ENCODE peak calls at places on chromosomes 7 and 10, in four cellular contexts. One of them, this sample, is unnamed.

GRCh38 chr10:35639651-35640311 is 2.3 kb downstream of the FZD8 start:
- DNase-seq in fibroblast of gingiva: peak; percentile 20
- DNase-seq in naive thymus-derived CD8-positive, alpha-beta T cell: no peak
- DNase-seq in SHP77 treated with DMSO at 0.1 percent for 48 hours: no peak
- DNase-seq in this sample: peak; percentile 68

GRCh38 chr10:132400547-132401151 is 3.6 kb downstream of the PWWP2B start:
- DNase-seq in fibroblast of gingiva: no peak
- DNase-seq in naive thymus-derived CD8-positive, alpha-beta T cell: no peak
- DNase-seq in SHP77 treated with DMSO at 0.1 percent for 48 hours: no peak
- DNase-seq in this sample: no peak

GRCh38 chr10:24542314-24543270 is 181.1 kb downstream of the ARHGAP21 start:
- DNase-seq in fibroblast of gingiva: no peak
- DNase-seq in naive thymus-derived CD8-positive, alpha-beta T cell: no peak
- DNase-seq in SHP77 treated with DMSO at 0.1 percent for 48 hours: no peak
- DNase-seq in this sample: no peak

GRCh38 chr7:136857573-136857972 is 10.9 kb upstream of the CHRM2 start:
- DNase-seq in fibroblast of gingiva: no peak
- DNase-seq in naive thymus-derived CD8-positive, alpha-beta T cell: no peak
- DNase-seq in SHP77 treated with DMSO at 0.1 percent for 48 hours: no peak
- DNase-seq in this sample: peak; percentile 55

GRCh38 chr10:129131439-129132122 is 335.5 kb upstream of the MGMT start:
- DNase-seq in fibroblast of gingiva: no peak
- DNase-seq in naive thymus-derived CD8-positive, alpha-beta T cell: no peak
- DNase-seq in SHP77 treated with DMSO at 0.1 percent for 48 hours: no peak
- DNase-seq in this sample: no peak

GRCh38 chr10:25263931-25264330 is 89.1 kb downstream of the GPR158 start:
- DNase-seq in fibroblast of gingiva: no peak
- DNase-seq in naive thymus-derived CD8-positive, alpha-beta T cell: no peak
- DNase-seq in SHP77 treated with DMSO at 0.1 percent for 48 hours: no peak
- DNase-seq in this sample: no peak

GRCh38 chr7:73707045-73707631 is 12.3 kb downstream of the STX1A start:
- DNase-seq in fibroblast of gingiva: no peak
- DNase-seq in naive thymus-derived CD8-positive, alpha-beta T cell: peak; percentile 37
- DNase-seq in SHP77 treated with DMSO at 0.1 percent for 48 hours: peak; percentile 34
- DNase-seq in this sample: no peak

GRCh38 chr10:28072573-28072972 is 73.7 kb upstream of the ODAD2 start:
- DNase-seq in fibroblast of gingiva: peak; percentile 18
- DNase-seq in naive thymus-derived CD8-positive, alpha-beta T cell: no peak
- DNase-seq in SHP77 treated with DMSO at 0.1 percent for 48 hours: no peak
- DNase-seq in this sample: no peak

GRCh38 chr10:114694735-114695134 is 36.7 kb upstream of the ABLIM1 start:
- DNase-seq in fibroblast of gingiva: no peak
- DNase-seq in naive thymus-derived CD8-positive, alpha-beta T cell: no peak
- DNase-seq in SHP77 treated with DMSO at 0.1 percent for 48 hours: no peak
- DNase-seq in this sample: peak; percentile 71

GRCh38 chr7:33130184-33130583 is 820 bp downstream of the BBS9 start:
- DNase-seq in fibroblast of gingiva: no peak
- DNase-seq in naive thymus-derived CD8-positive, alpha-beta T cell: no peak
- DNase-seq in SHP77 treated with DMSO at 0.1 percent for 48 hours: no peak
- DNase-seq in this sample: peak; percentile 29

GRCh38 chr7:81014266-81014665 is 95.4 kb upstream of the SEMA3C start:
- DNase-seq in fibroblast of gingiva: no peak
- DNase-seq in naive thymus-derived CD8-positive, alpha-beta T cell: no peak
- DNase-seq in SHP77 treated with DMSO at 0.1 percent for 48 hours: no peak
- DNase-seq in this sample: no peak

GRCh38 chr10:90560331-90560730 is 297.5 kb downstream of the HTR7 start:
- DNase-seq in fibroblast of gingiva: no peak
- DNase-seq in naive thymus-derived CD8-positive, alpha-beta T cell: no peak
- DNase-seq in SHP77 treated with DMSO at 0.1 percent for 48 hours: no peak
- DNase-seq in this sample: no peak

GRCh38 chr10:86956841-86957448 is 470 bp downstream of the MMRN2 start:
- DNase-seq in fibroblast of gingiva: no peak
- DNase-seq in naive thymus-derived CD8-positive, alpha-beta T cell: no peak
- DNase-seq in SHP77 treated with DMSO at 0.1 percent for 48 hours: no peak
- DNase-seq in this sample: no peak

GRCh38 chr7:6274743-6275142 is 2.3 kb upstream of the CYTH3 start:
- DNase-seq in fibroblast of gingiva: no peak
- DNase-seq in naive thymus-derived CD8-positive, alpha-beta T cell: no peak
- DNase-seq in SHP77 treated with DMSO at 0.1 percent for 48 hours: no peak
- DNase-seq in this sample: no peak

GRCh38 chr10:133362846-133363245 is 5.0 kb upstream of the FUOM start:
- DNase-seq in fibroblast of gingiva: no peak
- DNase-seq in naive thymus-derived CD8-positive, alpha-beta T cell: no peak
- DNase-seq in SHP77 treated with DMSO at 0.1 percent for 48 hours: no peak
- DNase-seq in this sample: no peak

GRCh38 chr10:86310702-86311101 is 55.9 kb downstream of the GRID1 start:
- DNase-seq in fibroblast of gingiva: no peak
- DNase-seq in naive thymus-derived CD8-positive, alpha-beta T cell: no peak
- DNase-seq in SHP77 treated with DMSO at 0.1 percent for 48 hours: no peak
- DNase-seq in this sample: no peak

GRCh38 chr7:124723012-124723411 is 42.6 kb downstream of the GPR37 start:
- DNase-seq in fibroblast of gingiva: no peak
- DNase-seq in naive thymus-derived CD8-positive, alpha-beta T cell: no peak
- DNase-seq in SHP77 treated with DMSO at 0.1 percent for 48 hours: no peak
- DNase-seq in this sample: no peak

GRCh38 chr10:62687230-62687748 is 117.2 kb upstream of the ADO start:
- DNase-seq in fibroblast of gingiva: no peak
- DNase-seq in naive thymus-derived CD8-positive, alpha-beta T cell: no peak
- DNase-seq in SHP77 treated with DMSO at 0.1 percent for 48 hours: no peak
- DNase-seq in this sample: no peak

GRCh38 chr7:78434281-78434680 is 635.7 kb downstream of the PHTF2 start:
- DNase-seq in fibroblast of gingiva: no peak
- DNase-seq in naive thymus-derived CD8-positive, alpha-beta T cell: no peak
- DNase-seq in SHP77 treated with DMSO at 0.1 percent for 48 hours: no peak
- DNase-seq in this sample: peak; percentile 25

GRCh38 chr10:88256013-88256680 is 327.0 kb downstream of the RNLS start:
- DNase-seq in fibroblast of gingiva: no peak
- DNase-seq in naive thymus-derived CD8-positive, alpha-beta T cell: no peak
- DNase-seq in SHP77 treated with DMSO at 0.1 percent for 48 hours: no peak
- DNase-seq in this sample: no peak

GRCh38 chr10:114043532-114044250 is at the start of gene ADRB1:
- DNase-seq in fibroblast of gingiva: peak; percentile 65
- DNase-seq in naive thymus-derived CD8-positive, alpha-beta T cell: no peak
- DNase-seq in SHP77 treated with DMSO at 0.1 percent for 48 hours: no peak
- DNase-seq in this sample: peak; percentile 87

GRCh38 chr7:50467817-50468610 is 17.9 kb upstream of the FIGNL1 start:
- DNase-seq in fibroblast of gingiva: peak; percentile 53
- DNase-seq in naive thymus-derived CD8-positive, alpha-beta T cell: peak; percentile 66
- DNase-seq in SHP77 treated with DMSO at 0.1 percent for 48 hours: peak; percentile 68
- DNase-seq in this sample: peak; percentile 87

GRCh38 chr10:104822088-104822487 is 181.0 kb downstream of the SORCS3 start:
- DNase-seq in fibroblast of gingiva: no peak
- DNase-seq in naive thymus-derived CD8-positive, alpha-beta T cell: no peak
- DNase-seq in SHP77 treated with DMSO at 0.1 percent for 48 hours: no peak
- DNase-seq in this sample: no peak

GRCh38 chr7:74708569-74709275 is 51.2 kb downstream of the GTF2I start:
- DNase-seq in fibroblast of gingiva: peak; percentile 3
- DNase-seq in naive thymus-derived CD8-positive, alpha-beta T cell: no peak
- DNase-seq in SHP77 treated with DMSO at 0.1 percent for 48 hours: no peak
- DNase-seq in this sample: no peak

GRCh38 chr7:2982831-2983230 is 60.8 kb downstream of the CARD11 start:
- DNase-seq in fibroblast of gingiva: no peak
- DNase-seq in naive thymus-derived CD8-positive, alpha-beta T cell: peak; percentile 58
- DNase-seq in SHP77 treated with DMSO at 0.1 percent for 48 hours: no peak
- DNase-seq in this sample: no peak

GRCh38 chr7:134811798-134812197 is 32.4 kb downstream of the CALD1 start:
- DNase-seq in fibroblast of gingiva: peak; percentile 17
- DNase-seq in naive thymus-derived CD8-positive, alpha-beta T cell: no peak
- DNase-seq in SHP77 treated with DMSO at 0.1 percent for 48 hours: no peak
- DNase-seq in this sample: no peak

GRCh38 chr10:63481815-63482421 is 16.1 kb upstream of the JMJD1C start:
- DNase-seq in fibroblast of gingiva: no peak
- DNase-seq in naive thymus-derived CD8-positive, alpha-beta T cell: no peak
- DNase-seq in SHP77 treated with DMSO at 0.1 percent for 48 hours: no peak
- DNase-seq in this sample: no peak

GRCh38 chr10:8873310-8873709 is 818.8 kb downstream of the GATA3 start:
- DNase-seq in fibroblast of gingiva: no peak
- DNase-seq in naive thymus-derived CD8-positive, alpha-beta T cell: no peak
- DNase-seq in SHP77 treated with DMSO at 0.1 percent for 48 hours: no peak
- DNase-seq in this sample: no peak

GRCh38 chr10:80136134-80136571 is 3.6 kb downstream of the PLAC9 start:
- DNase-seq in fibroblast of gingiva: peak; percentile 98
- DNase-seq in naive thymus-derived CD8-positive, alpha-beta T cell: no peak
- DNase-seq in SHP77 treated with DMSO at 0.1 percent for 48 hours: no peak
- DNase-seq in this sample: no peak

GRCh38 chr7:98810166-98810802 is 59.5 kb downstream of the TMEM130 start:
- DNase-seq in fibroblast of gingiva: no peak
- DNase-seq in naive thymus-derived CD8-positive, alpha-beta T cell: no peak
- DNase-seq in SHP77 treated with DMSO at 0.1 percent for 48 hours: no peak
- DNase-seq in this sample: peak; percentile 48

GRCh38 chr10:6207658-6208057 is 4.9 kb downstream of the PFKFB3 start:
- DNase-seq in fibroblast of gingiva: peak; percentile 30
- DNase-seq in naive thymus-derived CD8-positive, alpha-beta T cell: no peak
- DNase-seq in SHP77 treated with DMSO at 0.1 percent for 48 hours: no peak
- DNase-seq in this sample: no peak

GRCh38 chr10:43128958-43129706 is 9.1 kb upstream of the CSGALNACT2 start:
- DNase-seq in fibroblast of gingiva: peak; percentile 97
- DNase-seq in naive thymus-derived CD8-positive, alpha-beta T cell: no peak
- DNase-seq in SHP77 treated with DMSO at 0.1 percent for 48 hours: no peak
- DNase-seq in this sample: no peak

GRCh38 chr7:136198168-136198567 is 221.0 kb upstream of the MTPN start:
- DNase-seq in fibroblast of gingiva: no peak
- DNase-seq in naive thymus-derived CD8-positive, alpha-beta T cell: no peak
- DNase-seq in SHP77 treated with DMSO at 0.1 percent for 48 hours: no peak
- DNase-seq in this sample: no peak

GRCh38 chr7:105267244-105267643 is 121.5 kb downstream of the SRPK2 start:
- DNase-seq in fibroblast of gingiva: no peak
- DNase-seq in naive thymus-derived CD8-positive, alpha-beta T cell: no peak
- DNase-seq in SHP77 treated with DMSO at 0.1 percent for 48 hours: no peak
- DNase-seq in this sample: no peak

GRCh38 chr7:13327669-13328068 is 640.2 kb downstream of the ARL4A start:
- DNase-seq in fibroblast of gingiva: no peak
- DNase-seq in naive thymus-derived CD8-positive, alpha-beta T cell: no peak
- DNase-seq in SHP77 treated with DMSO at 0.1 percent for 48 hours: peak; percentile 26
- DNase-seq in this sample: no peak